ENCODE peak calls at places on chromosomes 2 and 18, in six cellular contexts. One of them, this sample, is unnamed.

GRCh38 chr2:217268978-217269377 is 409.1 kb upstream of the TNP1 start:
- DNase-seq in heart left ventricle: no peak
- DNase-seq in sigmoid colon: no peak
- DNase-seq in fibroblast of lung: no peak
- DNase-seq in tibial artery: no peak
- DNase-seq in naive thymus-derived CD4-positive, alpha-beta T cell: no peak
- DNase-seq in this sample: no peak

GRCh38 chr2:64624862-64625261 is 28.9 kb downstream of the SERTAD2 start:
- DNase-seq in heart left ventricle: no peak
- DNase-seq in sigmoid colon: peak; percentile 32
- DNase-seq in fibroblast of lung: no peak
- DNase-seq in tibial artery: no peak
- DNase-seq in naive thymus-derived CD4-positive, alpha-beta T cell: no peak
- DNase-seq in this sample: no peak

GRCh38 chr18:7957297-7957696 is 390.2 kb downstream of the PTPRM start:
- DNase-seq in heart left ventricle: no peak
- DNase-seq in sigmoid colon: no peak
- DNase-seq in fibroblast of lung: no peak
- DNase-seq in tibial artery: no peak
- DNase-seq in naive thymus-derived CD4-positive, alpha-beta T cell: no peak
- DNase-seq in this sample: no peak

GRCh38 chr2:72963423-72964145 is 46.3 kb downstream of the EMX1 start:
- DNase-seq in heart left ventricle: no peak
- DNase-seq in sigmoid colon: no peak
- DNase-seq in fibroblast of lung: no peak
- DNase-seq in tibial artery: no peak
- DNase-seq in naive thymus-derived CD4-positive, alpha-beta T cell: no peak
- DNase-seq in this sample: no peak

GRCh38 chr18:58862851-58863538 is 1.7 kb upstream of the ZNF532 start:
- DNase-seq in heart left ventricle: peak; percentile 39
- DNase-seq in sigmoid colon: peak; percentile 66
- DNase-seq in fibroblast of lung: peak; percentile 69
- DNase-seq in tibial artery: no peak
- DNase-seq in naive thymus-derived CD4-positive, alpha-beta T cell: peak; percentile 11
- DNase-seq in this sample: no peak

GRCh38 chr18:41783879-41784278 is 171.2 kb upstream of the PIK3C3 start:
- DNase-seq in heart left ventricle: no peak
- DNase-seq in sigmoid colon: no peak
- DNase-seq in fibroblast of lung: no peak
- DNase-seq in tibial artery: no peak
- DNase-seq in naive thymus-derived CD4-positive, alpha-beta T cell: no peak
- DNase-seq in this sample: no peak

GRCh38 chr18:25284861-25285574 is 66.9 kb downstream of the ZNF521 start:
- DNase-seq in heart left ventricle: peak; percentile 32
- DNase-seq in sigmoid colon: no peak
- DNase-seq in fibroblast of lung: peak; percentile 81
- DNase-seq in tibial artery: no peak
- DNase-seq in naive thymus-derived CD4-positive, alpha-beta T cell: no peak
- DNase-seq in this sample: no peak

GRCh38 chr2:232898592-232899541 is 28.8 kb downstream of the SNORC start:
- DNase-seq in heart left ventricle: no peak
- DNase-seq in sigmoid colon: no peak
- DNase-seq in fibroblast of lung: peak; percentile 74
- DNase-seq in tibial artery: no peak
- DNase-seq in naive thymus-derived CD4-positive, alpha-beta T cell: no peak
- DNase-seq in this sample: peak; percentile 25

DNA sequence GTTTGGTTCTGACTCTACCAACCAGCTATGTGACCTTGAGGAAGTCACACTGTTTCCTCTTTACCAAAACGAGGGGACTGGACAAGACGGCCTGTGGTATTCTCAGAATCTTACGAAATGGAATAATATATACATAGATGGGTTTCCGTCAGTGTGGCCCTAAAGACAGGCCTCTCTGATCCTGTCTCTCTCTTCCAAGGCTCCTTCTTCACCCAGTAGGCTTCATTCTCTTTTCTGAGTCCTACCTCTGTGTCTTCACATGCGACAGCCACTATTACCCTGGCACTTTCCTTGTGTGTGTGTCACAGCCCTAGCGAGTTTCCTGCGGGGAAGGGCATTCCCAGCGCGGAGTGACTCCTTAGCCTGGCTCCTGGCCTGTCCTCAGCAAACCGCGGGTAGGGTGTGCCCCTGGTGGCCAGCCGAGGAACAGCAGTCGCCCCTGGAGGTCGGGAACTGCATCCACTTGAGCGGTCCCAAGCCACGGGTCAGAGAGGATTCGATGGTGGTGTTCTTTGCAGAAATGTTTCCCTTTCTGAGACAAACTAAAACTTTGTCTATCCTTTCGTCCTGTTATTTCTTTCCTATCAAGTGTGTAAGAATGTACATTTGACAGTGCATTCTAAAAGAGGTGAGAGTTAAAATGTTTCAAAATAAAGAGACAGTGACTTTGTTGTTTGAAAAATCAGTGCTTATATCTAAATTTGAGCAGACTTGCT is 63.3 kb downstream of the RAB31 start:
- DNase-seq in heart left ventricle: peak; percentile 84
- DNase-seq in sigmoid colon: peak; percentile 90
- DNase-seq in fibroblast of lung: peak; percentile 67
- DNase-seq in tibial artery: peak; percentile 77
- DNase-seq in naive thymus-derived CD4-positive, alpha-beta T cell: peak; percentile 8
- DNase-seq in this sample: peak; percentile 76
- H3K4me3 ChIP-seq in heart left ventricle: no peak overlapping the region
- H3K4me3 ChIP-seq in sigmoid colon: no peak overlapping the region
- H3K4me3 ChIP-seq in fibroblast of lung: no peak overlapping the region
- H3K4me3 ChIP-seq in tibial artery: no peak overlapping the region
- H3K4me3 ChIP-seq in naive thymus-derived CD4-positive, alpha-beta T cell: no peak overlapping the region
- H3K4me3 ChIP-seq in this sample: no peak overlapping the region

GRCh38 chr18:71707400-71707799 is 836.7 kb downstream of the CBLN2 start:
- DNase-seq in heart left ventricle: no peak
- DNase-seq in sigmoid colon: no peak
- DNase-seq in fibroblast of lung: no peak
- DNase-seq in tibial artery: no peak
- DNase-seq in naive thymus-derived CD4-positive, alpha-beta T cell: no peak
- DNase-seq in this sample: no peak
- H3K9me3 ChIP-seq in heart left ventricle: no peaks in the 10 kb centered on the region
- H3K9me3 ChIP-seq in sigmoid colon: no peaks in the 10 kb centered on the region
- H3K9me3 ChIP-seq in fibroblast of lung: no peaks in the 10 kb centered on the region
- H3K9me3 ChIP-seq in tibial artery: no peaks in the 10 kb centered on the region
- H3K9me3 ChIP-seq in naive thymus-derived CD4-positive, alpha-beta T cell: no peaks in the 10 kb centered on the region
- H3K9me3 ChIP-seq in this sample: no peaks in the 10 kb centered on the region

DNA sequence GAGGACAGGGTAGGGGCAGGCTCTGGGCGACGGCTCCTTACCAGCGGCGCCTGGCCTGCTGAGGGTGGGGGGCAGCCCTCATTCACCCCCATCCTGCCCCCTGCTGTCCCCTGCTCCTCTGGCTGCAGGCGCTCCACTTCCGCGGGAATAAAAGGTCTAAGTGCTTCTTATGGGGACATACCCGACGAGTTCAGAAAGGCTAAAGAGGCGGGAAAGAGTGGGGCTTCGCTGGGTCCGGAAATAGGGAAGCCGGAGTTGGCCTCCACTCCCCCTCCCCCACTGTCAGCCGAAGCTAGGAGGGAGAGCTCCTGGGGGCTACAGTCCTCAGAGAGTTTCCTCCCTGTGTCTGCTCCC is 7.1 kb downstream of the GAD1 start:
- DNase-seq in heart left ventricle: no peak
- DNase-seq in sigmoid colon: no peak
- DNase-seq in fibroblast of lung: no peak
- DNase-seq in tibial artery: no peak
- DNase-seq in naive thymus-derived CD4-positive, alpha-beta T cell: no peak
- DNase-seq in this sample: no peak
- H3K27me3 ChIP-seq in heart left ventricle: peaks cover 43% of the 10 kb centered on the region
- H3K27me3 ChIP-seq in sigmoid colon: peaks cover 46% of the 10 kb centered on the region
- H3K27me3 ChIP-seq in fibroblast of lung: peaks cover 68% of the 10 kb centered on the region
- H3K27me3 ChIP-seq in tibial artery: peaks cover 40% of the 10 kb centered on the region
- H3K27me3 ChIP-seq in naive thymus-derived CD4-positive, alpha-beta T cell: peaks cover 21% of the 10 kb centered on the region
- H3K27me3 ChIP-seq in this sample: peaks cover 6% of the 10 kb centered on the region

DNA sequence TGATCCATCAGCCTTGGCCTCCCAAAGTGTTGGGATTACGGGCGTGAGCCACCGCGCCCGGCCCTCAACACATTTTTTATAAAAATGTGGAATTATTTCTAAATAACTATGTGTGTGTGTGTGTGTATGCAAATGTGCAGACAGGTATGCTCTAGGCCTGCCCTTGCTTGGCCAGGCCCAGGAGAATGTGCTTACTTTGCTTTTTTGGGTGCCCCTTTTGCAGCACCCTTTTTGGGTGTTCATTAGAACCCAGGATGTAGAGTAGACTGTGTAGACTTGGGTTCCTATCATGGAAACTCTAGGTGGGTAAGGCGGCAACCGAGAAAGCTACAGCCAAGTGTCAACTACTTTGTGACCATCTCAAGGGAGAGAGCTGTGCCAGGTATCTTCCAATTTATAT is 11.7 kb upstream of the ITSN2 start:
- DNase-seq in heart left ventricle: no peak
- DNase-seq in sigmoid colon: no peak
- DNase-seq in fibroblast of lung: no peak
- DNase-seq in tibial artery: no peak
- DNase-seq in naive thymus-derived CD4-positive, alpha-beta T cell: no peak
- DNase-seq in this sample: no peak
- H3K4me3 ChIP-seq in heart left ventricle: no peak overlapping the region
- H3K4me3 ChIP-seq in sigmoid colon: no peak overlapping the region
- H3K4me3 ChIP-seq in fibroblast of lung: no peak overlapping the region
- H3K4me3 ChIP-seq in tibial artery: no peak overlapping the region
- H3K4me3 ChIP-seq in naive thymus-derived CD4-positive, alpha-beta T cell: no peak overlapping the region
- H3K4me3 ChIP-seq in this sample: no peak overlapping the region

DNA sequence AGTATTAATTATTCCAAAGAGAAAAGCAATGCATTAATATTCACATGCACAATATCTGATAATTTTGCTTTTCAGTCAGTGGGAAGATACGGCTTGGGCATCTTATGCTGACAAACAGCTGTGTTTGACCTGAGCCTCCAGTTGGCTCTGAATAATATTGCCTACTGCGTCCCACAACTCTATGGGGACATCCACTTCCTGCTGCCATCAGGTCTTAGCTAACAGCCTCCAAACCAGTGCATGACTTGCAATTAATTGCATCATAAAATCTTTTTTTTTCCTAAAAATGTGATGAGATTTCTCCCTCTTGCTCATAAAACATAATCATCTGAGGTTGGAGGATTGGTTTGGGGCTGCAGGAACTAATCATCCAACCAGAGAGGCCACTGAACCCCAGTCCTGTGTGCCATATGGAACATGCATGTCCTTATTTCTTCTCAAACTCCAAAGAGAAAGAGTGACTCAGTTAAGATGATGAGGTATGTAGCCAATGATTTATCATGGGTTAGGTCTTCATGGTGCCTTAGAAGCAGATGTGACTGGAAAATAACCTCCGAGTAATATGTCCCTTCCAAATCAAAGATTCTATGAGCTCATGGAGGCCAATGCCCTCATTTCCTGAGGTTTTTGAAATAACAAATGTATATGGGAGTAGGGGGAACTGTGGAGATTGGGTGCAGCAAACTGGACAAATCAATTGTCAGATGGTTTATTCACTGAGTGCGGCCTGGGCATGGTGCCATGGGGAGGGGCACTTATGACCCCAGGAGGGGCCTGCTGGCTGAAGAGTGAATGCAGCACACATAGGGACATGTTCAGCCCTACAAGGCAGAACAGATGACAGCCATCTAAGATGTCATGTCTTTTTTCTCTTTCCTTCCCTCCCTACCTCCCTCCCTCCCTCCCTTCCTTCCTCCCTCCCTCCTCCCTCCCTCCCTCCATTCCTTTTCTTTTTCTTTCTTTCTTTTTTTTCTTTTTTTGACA is 39.4 kb downstream of the EDAR start:
- DNase-seq in heart left ventricle: no peak
- DNase-seq in sigmoid colon: no peak
- DNase-seq in fibroblast of lung: peak; percentile 27
- DNase-seq in tibial artery: no peak
- DNase-seq in naive thymus-derived CD4-positive, alpha-beta T cell: no peak
- DNase-seq in this sample: no peak
- H3K9me3 ChIP-seq in heart left ventricle: no peaks in the 10 kb centered on the region
- H3K9me3 ChIP-seq in sigmoid colon: peaks cover 6% of the 10 kb centered on the region
- H3K9me3 ChIP-seq in fibroblast of lung: no peaks in the 10 kb centered on the region
- H3K9me3 ChIP-seq in tibial artery: no peaks in the 10 kb centered on the region
- H3K9me3 ChIP-seq in naive thymus-derived CD4-positive, alpha-beta T cell: no peaks in the 10 kb centered on the region
- H3K9me3 ChIP-seq in this sample: peaks cover 4% of the 10 kb centered on the region

GRCh38 chr2:86443601-86444000 is 2.4 kb downstream of the KDM3A start:
- DNase-seq in heart left ventricle: no peak
- DNase-seq in sigmoid colon: no peak
- DNase-seq in fibroblast of lung: no peak
- DNase-seq in tibial artery: no peak
- DNase-seq in naive thymus-derived CD4-positive, alpha-beta T cell: no peak
- DNase-seq in this sample: no peak
- H3K27me3 ChIP-seq in heart left ventricle: no peaks in the 10 kb centered on the region
- H3K27me3 ChIP-seq in sigmoid colon: no peaks in the 10 kb centered on the region
- H3K27me3 ChIP-seq in fibroblast of lung: no peaks in the 10 kb centered on the region
- H3K27me3 ChIP-seq in tibial artery: no peaks in the 10 kb centered on the region
- H3K27me3 ChIP-seq in naive thymus-derived CD4-positive, alpha-beta T cell: no peaks in the 10 kb centered on the region
- H3K27me3 ChIP-seq in this sample: no peaks in the 10 kb centered on the region

DNA sequence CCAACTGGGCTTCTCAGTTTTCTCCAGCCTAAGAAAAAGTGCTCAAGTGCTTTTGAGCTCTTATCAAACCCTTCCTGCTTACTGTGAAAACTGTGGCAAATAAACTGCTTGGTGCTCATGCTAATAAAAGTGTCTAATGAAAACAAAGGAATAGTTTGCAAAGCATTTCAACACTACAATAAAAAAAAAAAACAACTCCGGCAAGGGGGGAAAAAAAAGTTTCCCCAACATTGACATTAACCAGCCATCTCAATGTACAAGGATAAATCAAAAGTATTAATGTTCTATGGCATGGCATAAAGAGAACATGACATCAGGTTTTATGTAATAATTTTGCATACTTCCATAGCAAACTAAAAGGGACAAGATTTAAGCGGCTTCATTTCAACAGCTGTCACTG is 14.7 kb upstream of the STPG4 start:
- DNase-seq in heart left ventricle: no peak
- DNase-seq in sigmoid colon: no peak
- DNase-seq in fibroblast of lung: no peak
- DNase-seq in tibial artery: no peak
- DNase-seq in naive thymus-derived CD4-positive, alpha-beta T cell: no peak
- DNase-seq in this sample: no peak
- H3K4me3 ChIP-seq in heart left ventricle: no peak overlapping the region
- H3K4me3 ChIP-seq in sigmoid colon: no peak overlapping the region
- H3K4me3 ChIP-seq in fibroblast of lung: no peak overlapping the region
- H3K4me3 ChIP-seq in tibial artery: no peak overlapping the region
- H3K4me3 ChIP-seq in naive thymus-derived CD4-positive, alpha-beta T cell: no peak overlapping the region
- H3K4me3 ChIP-seq in this sample: no peak overlapping the region

GRCh38 chr2:2771721-2772411 is 440.8 kb upstream of the MYT1L start:
- DNase-seq in heart left ventricle: no peak
- DNase-seq in sigmoid colon: no peak
- DNase-seq in fibroblast of lung: no peak
- DNase-seq in tibial artery: no peak
- DNase-seq in naive thymus-derived CD4-positive, alpha-beta T cell: no peak
- DNase-seq in this sample: no peak
- H3K9me3 ChIP-seq in heart left ventricle: no peaks in the 10 kb centered on the region
- H3K9me3 ChIP-seq in sigmoid colon: no peaks in the 10 kb centered on the region
- H3K9me3 ChIP-seq in fibroblast of lung: no peaks in the 10 kb centered on the region
- H3K9me3 ChIP-seq in tibial artery: no peaks in the 10 kb centered on the region
- H3K9me3 ChIP-seq in naive thymus-derived CD4-positive, alpha-beta T cell: no peaks in the 10 kb centered on the region
- H3K9me3 ChIP-seq in this sample: no peaks in the 10 kb centered on the region

DNA sequence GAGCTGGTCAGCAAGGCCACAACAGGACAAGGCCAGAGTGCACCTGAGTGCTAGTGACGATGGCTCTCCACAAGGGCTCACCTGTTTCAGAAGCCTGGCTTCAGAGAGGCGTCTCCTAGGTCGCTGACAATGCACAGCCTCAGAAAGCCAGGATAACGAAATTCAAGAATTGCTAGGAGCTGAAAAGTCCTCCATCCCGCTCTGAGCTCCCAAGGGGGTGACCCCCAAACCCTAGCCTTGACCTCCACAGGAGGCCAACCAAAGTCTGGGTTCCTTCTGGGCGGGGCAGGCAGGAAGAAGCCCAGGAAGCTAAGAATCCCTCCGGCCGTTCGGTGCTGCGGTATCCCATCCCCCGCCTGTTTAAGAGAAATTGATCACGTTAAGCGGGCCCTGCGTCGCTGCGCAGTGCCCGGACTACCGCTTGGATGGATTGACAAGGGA is 2.5 kb upstream of the OSR1 start:
- DNase-seq in heart left ventricle: no peak
- DNase-seq in sigmoid colon: no peak
- DNase-seq in fibroblast of lung: no peak
- DNase-seq in tibial artery: no peak
- DNase-seq in naive thymus-derived CD4-positive, alpha-beta T cell: no peak
- DNase-seq in this sample: no peak
- H3K27me3 ChIP-seq in heart left ventricle: peaks cover 11% of the 10 kb centered on the region
- H3K27me3 ChIP-seq in sigmoid colon: no peaks in the 10 kb centered on the region
- H3K27me3 ChIP-seq in fibroblast of lung: no peaks in the 10 kb centered on the region
- H3K27me3 ChIP-seq in tibial artery: no peaks in the 10 kb centered on the region
- H3K27me3 ChIP-seq in naive thymus-derived CD4-positive, alpha-beta T cell: peaks cover 19% of the 10 kb centered on the region
- H3K27me3 ChIP-seq in this sample: no peaks in the 10 kb centered on the region